ENCODE peak calls at places on chromosomes 12 and 14, in ten cellular contexts. E, F, U, D, H, S, N, M, T and L are unnamed samples.

GRCh38 chr12:106919910-106920544 is 35.7 kb upstream of the TMEM263 start:
- DNase-seq in E (no peak), F (peak), U (peak), D (peak), H (peak), S (no peak), N (no peak), M (no peak), T (peak), L (peak)

GRCh38 chr14:66853311-66853710 is 335.9 kb upstream of the GARIN2 start:
- DNase-seq in E (no peak), F (no peak), U (no peak), D (no peak), H (no peak), S (no peak), N (no peak), M (no peak), T (no peak), L (no peak)

GRCh38 chr12:28108599-28108998 is 81.7 kb upstream of the CCDC91 start:
- DNase-seq in E (no peak), F (no peak), U (no peak), D (no peak), H (no peak), S (no peak), N (no peak), M (no peak), T (no peak), L (peak)

GRCh38 chr12:103751171-103751570 is 89.9 kb downstream of the NT5DC3 start:
- DNase-seq in E (no peak), F (no peak), U (no peak), D (no peak), H (no peak), S (no peak), N (no peak), M (no peak), T (no peak), L (no peak)

GRCh38 chr14:99327458-99328250 is 55.7 kb upstream of the BCL11B start:
- DNase-seq in E (peak), F (no peak), U (no peak), D (no peak), H (no peak), S (no peak), N (peak), M (no peak), T (no peak), L (no peak)

GRCh38 chr14:49972199-49972671 is 79.4 kb downstream of the ARF6 start:
- DNase-seq in E (no peak), F (peak), U (no peak), D (peak), H (peak), S (no peak), N (peak), M (no peak), T (peak), L (peak)

GRCh38 chr14:89000007-89000942 is 175.8 kb downstream of the TTC8 start:
- DNase-seq in E (no peak), F (no peak), U (peak), D (peak), H (no peak), S (peak), N (peak), M (peak), T (no peak), L (peak)

GRCh38 chr12:123027726-123028445 is 47.4 kb downstream of the ARL6IP4 start:
- DNase-seq in E (no peak), F (no peak), U (no peak), D (no peak), H (no peak), S (no peak), N (no peak), M (no peak), T (no peak), L (no peak)

GRCh38 chr12:29546000-29546399 is 48.5 kb upstream of the OVCH1 start:
- DNase-seq in E (no peak), F (no peak), U (no peak), D (no peak), H (no peak), S (no peak), N (no peak), M (no peak), T (no peak), L (no peak)

GRCh38 chr12:63985945-63986344 is 141.4 kb downstream of the SRGAP1 start:
- DNase-seq in E (no peak), F (no peak), U (no peak), D (no peak), H (no peak), S (no peak), N (no peak), M (no peak), T (no peak), L (no peak)

GRCh38 chr12:49342066-49342913 is 4.4 kb upstream of the DNAJC22 start:
- DNase-seq in E (peak), F (peak), U (peak), D (peak), H (peak), S (peak), N (no peak), M (peak), T (peak), L (peak)

GRCh38 chr12:49345840-49346658 is 639 bp upstream of the DNAJC22 start:
- DNase-seq in E (peak), F (no peak), U (no peak), D (no peak), H (no peak), S (no peak), N (no peak), M (no peak), T (no peak), L (no peak)

GRCh38 chr14:98184467-98184866 is 1087.5 kb downstream of the BCL11B start:
- DNase-seq in E (no peak), F (no peak), U (no peak), D (no peak), H (no peak), S (no peak), N (no peak), M (no peak), T (no peak), L (no peak)

GRCh38 chr12:14948672-14949071 is 10.3 kb upstream of the ERP27 start:
- DNase-seq in E (no peak), F (peak), U (peak), D (peak), H (no peak), S (peak), N (no peak), M (no peak), T (peak), L (peak)

GRCh38 chr12:117513353-117513752 is 151.9 kb upstream of the NOS1 start:
- DNase-seq in E (no peak), F (peak), U (no peak), D (no peak), H (no peak), S (no peak), N (no peak), M (no peak), T (no peak), L (no peak)